ENCODE peak calls at places on chromosome 10, in nine cellular contexts. A, E, I, T, O, U, H, S and Q are unnamed samples.
A peak's percentile ranks its signal among the peaks of the same experiment; 100 is the strongest.

GRCh38 chr10:82564353-82565218 is 689.6 kb downstream of the NRG3 start:
- DNase-seq in U (no peak), S (no peak), O (no peak), A (no peak), T (no peak), E (no peak), H (no peak), I (no peak), Q (no peak)

GRCh38 chr10:130809761-130810515 is 501.6 kb downstream of the TCERG1L start:
- DNase-seq in E (peak; percentile 70), H (no peak), U (no peak), O (no peak), S (no peak), A (no peak), T (no peak), I (no peak), Q (no peak)

GRCh38 chr10:61903991-61904350 is 2.5 kb downstream of the ARID5B start:
- DNase-seq in I (no peak), T (no peak), O (no peak), E (no peak), S (no peak), U (no peak), A (no peak), H (no peak), Q (no peak)

GRCh38 chr10:131453772-131454634 is 142.5 kb upstream of the TCERG1L start:
- DNase-seq in A (no peak), I (no peak), U (no peak), T (peak; percentile 66), S (peak; percentile 85), E (peak; percentile 98), H (peak; percentile 77), O (peak; percentile 45), Q (peak; percentile 2)

GRCh38 chr10:94623572-94623971 is 60.0 kb upstream of the CYP2C18 start:
- DNase-seq in A (no peak), U (no peak), S (no peak), T (no peak), I (no peak), H (no peak), O (no peak), E (peak; percentile 70), Q (no peak)

GRCh38 chr10:35898722-35899485 is 256.8 kb upstream of the FZD8 start:
- DNase-seq in E (no peak), H (no peak), T (peak; percentile 45), U (no peak), O (no peak), I (no peak), S (no peak), A (no peak), Q (no peak)

GRCh38 chr10:5896208-5896607 is 6.2 kb downstream of the FBH1 start:
- DNase-seq in U (no peak), A (no peak), S (no peak), E (no peak), O (no peak), H (no peak), I (no peak), T (no peak), Q (no peak)

GRCh38 chr10:44311563-44311905 is 73.4 kb downstream of the CXCL12 start:
- DNase-seq in T (no peak), I (no peak), E (no peak), A (no peak), H (no peak), O (no peak), S (no peak), U (no peak), Q (no peak)

GRCh38 chr10:17235136-17235535 is 7.1 kb downstream of the VIM start:
- DNase-seq in E (peak; percentile 72), O (no peak), T (no peak), H (no peak), A (no peak), U (no peak), S (no peak), I (no peak), Q (no peak)

GRCh38 chr10:7195118-7195517 is 215.7 kb downstream of the SFMBT2 start:
- DNase-seq in I (no peak), S (no peak), E (no peak), A (no peak), T (no peak), H (no peak), U (no peak), O (no peak), Q (no peak)